ENCODE peak calls at places on chromosomes 13 and 19, in seven cellular contexts. S is SK-N-SH, M is K562, U is HCT116, T is H1, B is GM12878, X is HepG2. W is an unnamed sample.

GRCh38 chr19:31500921-31501320 is 151.7 kb upstream of the TSHZ3 start:
- DNase-seq in S (no peak), M (no peak), U (no peak), T (no peak), B (no peak), X (no peak), W (no peak)

GRCh38 chr13:43405457-43405856 is 381.3 kb downstream of the ENOX1 start:
- DNase-seq in S (no peak), M (no peak), U (no peak), T (no peak), B (no peak), X (no peak), W (no peak)

GRCh38 chr19:36115453-36116343 is at the start of gene TBCB:
- DNase-seq in S (peak), M (peak), U (no peak), T (no peak), B (no peak), X (peak), W (peak)

GRCh38 chr19:17292301-17293074 is 10.7 kb downstream of the ABHD8 start:
- DNase-seq in S (peak), M (peak), U (peak), T (peak), B (peak), X (peak), W (peak)

GRCh38 chr19:18233224-18233825 is 7.1 kb upstream of the PDE4C start:
- DNase-seq in S (peak), M (peak), U (no peak), T (peak), B (no peak), X (peak), W (peak)

GRCh38 chr13:27967736-27968315 is 1.3 kb downstream of the CDX2 start:
- DNase-seq in S (peak), M (no peak), U (no peak), T (no peak), B (no peak), X (no peak), W (no peak)

GRCh38 chr19:51505904-51506303 is 4.3 kb upstream of the SIGLEC12 start:
- DNase-seq in S (no peak), M (no peak), U (no peak), T (no peak), B (no peak), X (no peak), W (no peak)

GRCh38 chr13:38777347-38778107 is 90.7 kb downstream of the FREM2 start:
- DNase-seq in S (no peak), M (no peak), U (no peak), T (no peak), B (no peak), X (peak), W (no peak)

GRCh38 chr19:5076440-5077208 is 107.7 kb downstream of the KDM4B start:
- DNase-seq in S (no peak), M (no peak), U (no peak), T (no peak), B (no peak), X (no peak), W (no peak)

GRCh38 chr19:7874080-7874856 is at the start of gene PRR36:
- DNase-seq in S (peak), M (peak), U (no peak), T (peak), B (no peak), X (peak), W (peak)

GRCh38 chr19:42242071-42242511 is 311 bp downstream of the GSK3A start:
- DNase-seq in S (peak), M (no peak), U (no peak), T (no peak), B (no peak), X (no peak), W (no peak)

GRCh38 chr13:114234266-114234644 is 442 bp upstream of the CDC16 start:
- DNase-seq in S (no peak), M (no peak), U (no peak), T (no peak), B (no peak), X (no peak), W (no peak)

GRCh38 chr13:77002590-77003190 is 10.8 kb downstream of the CLN5 start:
- DNase-seq in S (peak), M (no peak), U (peak), T (no peak), B (no peak), X (peak), W (peak)

GRCh38 chr19:10294368-10294697 is 4.6 kb downstream of the ICAM5 start:
- DNase-seq in S (no peak), M (peak), U (no peak), T (peak), B (no peak), X (no peak), W (no peak)

GRCh38 chr19:13033819-13034611 is 38.7 kb downstream of the NFIX start:
- DNase-seq in S (peak), M (peak), U (peak), T (peak), B (no peak), X (peak), W (no peak)
- TF ChIP-seq MAX in S (no peak), M (no peak), U (peak), T (peak), B (no peak), X (no peak), W (no peak)

DNA sequence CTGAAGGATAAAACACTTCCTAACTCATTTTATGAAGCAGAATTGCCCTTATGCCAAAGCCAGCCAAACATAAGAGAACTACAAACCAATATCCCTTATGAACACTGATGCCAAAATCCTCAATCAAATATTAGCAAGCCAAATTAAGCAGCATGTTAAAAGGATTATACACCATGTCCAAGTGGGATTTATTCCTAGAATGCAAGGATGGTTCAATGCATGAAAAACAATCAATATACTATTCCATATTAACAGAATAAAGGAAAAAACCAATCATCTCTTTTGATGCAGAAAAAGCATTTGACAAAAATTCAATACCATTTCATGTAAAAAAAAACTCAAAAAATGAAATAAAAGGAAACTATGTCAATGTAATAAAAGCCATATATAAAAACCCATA is 10.9 kb downstream of the ZNF792 start:
- DNase-seq in S (no peak), M (no peak), U (no peak), T (no peak), B (no peak), X (no peak), W (no peak)
- TF ChIP-seq POLR2AphosphoS5 in S (no peak), M (no peak), U (no peak), T (no peak), B (no peak), X (no peak), W (no peak)

GRCh38 chr19:39237200-39238184 is 7.3 kb downstream of the IFNL3 start:
- DNase-seq in S (no peak), M (peak), U (peak), T (no peak), B (peak), X (peak), W (no peak)
- TF ChIP-seq MAX in S (no peak), M (peak), U (peak), T (peak), B (peak), X (peak), W (no peak)

GRCh38 chr19:19319725-19320361 is 466 bp downstream of the SUGP1 start:
- DNase-seq in S (peak), M (no peak), U (no peak), T (no peak), B (no peak), X (no peak), W (no peak)

GRCh38 chr19:19321143-19321577 is 531 bp downstream of the MAU2 start:
- DNase-seq in S (peak), M (peak), U (no peak), T (peak), B (no peak), X (peak), W (peak)

GRCh38 chr19:19316082-19316481 is 4.2 kb downstream of the SUGP1 start:
- DNase-seq in S (no peak), M (peak), U (no peak), T (no peak), B (no peak), X (no peak), W (no peak)

GRCh38 chr19:19324059-19324755 is 3.6 kb downstream of the MAU2 start:
- DNase-seq in S (no peak), M (no peak), U (no peak), T (no peak), B (no peak), X (no peak), W (no peak)

GRCh38 chr19:19320362-19321142 is at the start of the genes MAU2 and SUGP1:
- DNase-seq in S (peak), M (peak), U (peak), T (peak), B (peak), X (peak), W (peak)
- TF ChIP-seq POLR2AphosphoS5 in S (peak), M (peak), U (peak), T (peak), B (peak), X (peak), W (peak)